ENCODE peak calls at places on chromosomes 3 and 15, in seven cellular contexts. S is GM12892, F is HepG2, K is H1, D is SK-N-SH, R is K562, U is GM12878. G is an unnamed sample.

GRCh38 chr3:112333386-112334334 is 704 bp downstream of the CD200 start:
- DNase-seq in S (no peak), F (no peak), K (peak; percentile 81), D (peak; percentile 55), R (no peak), U (no peak), G (no peak)

GRCh38 chr3:41198950-41199865 is at the start of gene CTNNB1:
- DNase-seq in S (peak; percentile 47), F (peak; percentile 71), K (peak; percentile 93), D (peak; percentile 90), R (peak; percentile 84), U (peak; percentile 50), G (peak; percentile 49)

GRCh38 chr3:189652042-189652441 is 20.9 kb downstream of the TP63 start:
- DNase-seq in S (no peak), F (peak; percentile 4), K (peak; percentile 86), D (peak; percentile 0), R (no peak), U (no peak), G (no peak)

GRCh38 chr3:149620291-149621020 is 37.4 kb downstream of the WWTR1 start:
- DNase-seq in S (no peak), F (no peak), K (no peak), D (no peak), R (no peak), U (no peak), G (no peak)

GRCh38 chr15:38459480-38459879 is 5.6 kb downstream of the FAM98B start:
- DNase-seq in S (no peak), F (no peak), K (no peak), D (no peak), R (no peak), U (no peak), G (no peak)

GRCh38 chr15:72487070-72487797 is 13.1 kb downstream of the ARIH1 start:
- DNase-seq in S (no peak), F (no peak), K (no peak), D (no peak), R (no peak), U (no peak), G (no peak)

GRCh38 chr15:34039506-34040123 is 611 bp upstream of the AVEN start:
- DNase-seq in S (no peak), F (no peak), K (no peak), D (peak; percentile 22), R (no peak), U (peak; percentile 25), G (no peak)

GRCh38 chr3:115623414-115623868 is at the start of gene GAP43:
- DNase-seq in S (no peak), F (peak; percentile 3), K (peak; percentile 55), D (peak; percentile 51), R (no peak), U (no peak), G (no peak)

GRCh38 chr15:43509002-43509922 is 8.1 kb upstream of the MAP1A start:
- DNase-seq in S (no peak), F (peak; percentile 20), K (no peak), D (peak; percentile 47), R (no peak), U (no peak), G (no peak)

GRCh38 chr3:138282836-138283235 is 46.8 kb downstream of the NME9 start:
- DNase-seq in S (no peak), F (no peak), K (no peak), D (no peak), R (no peak), U (no peak), G (no peak)

GRCh38 chr3:14791343-14791945 is 27.3 kb upstream of the FGD5 start:
- DNase-seq in S (peak; percentile 52), F (peak; percentile 46), K (peak; percentile 89), D (peak; percentile 85), R (peak; percentile 80), U (no peak), G (peak; percentile 65)

GRCh38 chr3:187291001-187291511 is 481 bp downstream of the MASP1 start:
- DNase-seq in S (no peak), F (no peak), K (peak; percentile 60), D (no peak), R (no peak), U (no peak), G (no peak)

GRCh38 chr15:89783111-89783860 is 7.2 kb downstream of the MESP2 start:
- DNase-seq in S (no peak), F (no peak), K (no peak), D (peak; percentile 38), R (peak; percentile 44), U (no peak), G (no peak)

GRCh38 chr3:172040976-172041963 is 1.9 kb downstream of the FNDC3B start:
- DNase-seq in S (no peak), F (no peak), K (no peak), D (peak; percentile 50), R (no peak), U (no peak), G (no peak)

GRCh38 chr15:67937153-67937761 is 97.4 kb upstream of the RNU6-1 start:
- DNase-seq in S (no peak), F (no peak), K (peak; percentile 45), D (no peak), R (no peak), U (no peak), G (no peak)

GRCh38 chr15:75508741-75509532 is 57.4 kb upstream of the SIN3A start:
- DNase-seq in S (no peak), F (peak; percentile 23), K (no peak), D (peak; percentile 40), R (peak; percentile 26), U (no peak), G (no peak)

GRCh38 chr3:184593201-184593922 is 31.8 kb downstream of the EPHB3 start:
- DNase-seq in S (no peak), F (no peak), K (no peak), D (peak; percentile 44), R (no peak), U (no peak), G (no peak)

GRCh38 chr15:37106490-37107001 is 6.2 kb upstream of the MEIS2 start:
- DNase-seq in S (no peak), F (no peak), K (peak; percentile 72), D (no peak), R (no peak), U (no peak), G (no peak)

GRCh38 chr15:74897300-74897701 is 7.5 kb downstream of the MPI start:
- DNase-seq in S (no peak), F (no peak), K (no peak), D (no peak), R (no peak), U (no peak), G (no peak)

GRCh38 chr3:68088216-68088615 is 433.8 kb upstream of the SUCLG2 start:
- DNase-seq in S (no peak), F (no peak), K (no peak), D (no peak), R (no peak), U (no peak), G (no peak)

DNA sequence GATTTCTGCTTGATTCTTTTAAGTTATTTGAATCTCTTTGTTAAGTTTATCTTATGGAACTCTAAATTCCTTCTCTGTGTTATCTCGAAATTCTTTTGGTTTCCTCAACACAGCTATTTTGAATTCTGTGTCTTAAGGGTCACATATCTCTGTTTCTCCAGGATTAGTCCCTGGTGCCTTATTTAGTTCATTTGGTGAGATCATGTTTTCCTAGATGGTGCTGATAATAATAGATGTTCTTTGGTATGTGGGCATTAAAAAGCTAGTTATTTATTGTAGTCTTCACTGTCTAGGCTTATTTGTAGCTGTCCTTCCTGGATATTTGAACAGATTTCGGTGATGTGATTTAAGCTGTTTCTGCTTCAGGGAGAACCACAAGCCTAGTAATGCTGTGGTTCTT is 615.6 kb upstream of the NECTIN3 start:
- DNase-seq in S (no peak), F (no peak), K (no peak), D (no peak), R (no peak), U (no peak), G (no peak)
- TF ChIP-seq TAF1 in S (no peak), F (no peak), K (no peak), D (no peak), R (no peak), U (no peak), G (no peak)

DNA sequence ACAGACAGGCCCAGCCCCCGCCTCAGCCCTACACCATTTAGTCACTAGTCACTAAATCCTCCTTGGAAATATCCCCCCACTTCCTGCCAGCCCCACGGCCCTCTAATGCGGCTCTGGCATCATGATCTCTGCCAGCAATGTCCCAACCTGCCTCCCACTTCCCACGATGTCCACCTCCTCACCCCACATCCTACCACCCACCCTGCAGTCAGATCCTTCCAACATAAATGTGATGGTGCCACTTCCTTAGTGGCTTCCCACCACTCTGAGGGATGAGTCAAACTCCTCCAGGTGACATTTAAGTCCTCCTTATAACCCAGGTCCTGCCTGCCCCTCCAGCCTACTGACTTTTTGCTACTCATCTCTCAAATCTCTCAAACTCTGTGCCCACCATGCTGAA is 167.5 kb downstream of the SHQ1 start:
- DNase-seq in S (no peak), F (no peak), K (no peak), D (no peak), R (no peak), U (no peak), G (no peak)
- TF ChIP-seq POLR2AphosphoS5 in S (no peak), F (no peak), K (no peak), D (no peak), R (no peak), U (no peak), G (no peak)

DNA sequence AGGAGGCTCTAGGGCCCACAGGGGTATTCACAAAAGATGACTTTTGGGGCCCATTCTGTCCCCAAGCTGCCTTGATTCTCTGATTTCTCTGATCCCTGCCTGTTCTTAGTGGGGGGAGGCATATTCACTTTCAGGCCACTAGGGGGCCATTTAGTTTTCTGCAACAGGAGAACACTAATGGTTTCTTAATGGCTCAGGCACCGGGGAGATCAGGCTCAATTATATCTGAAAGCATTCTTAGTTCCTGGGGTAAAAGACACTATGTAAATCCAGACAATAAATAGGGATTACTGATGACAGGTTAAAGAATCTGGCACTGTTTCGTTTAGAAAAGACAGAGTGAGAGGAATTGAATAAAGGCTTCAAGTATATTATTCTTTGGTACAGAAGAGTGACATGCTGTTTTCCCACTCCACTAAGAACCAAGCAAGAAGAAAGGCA is 2.5 kb upstream of the INAFM2 start:
- DNase-seq in S (no peak), F (peak; percentile 66), K (no peak), D (peak; percentile 78), R (peak; percentile 68), U (no peak), G (no peak)
- TF ChIP-seq TAF1 in S (no peak), F (no peak), K (no peak), D (no peak), R (no peak), U (no peak), G (no peak)

GRCh38 chr3:128381609-128382008 is 85.1 kb downstream of the DNAJB8 start:
- DNase-seq in S (no peak), F (no peak), K (no peak), D (no peak), R (no peak), U (no peak), G (no peak)

GRCh38 chr3:128388932-128389331 is 77.8 kb downstream of the DNAJB8 start:
- DNase-seq in S (no peak), F (no peak), K (no peak), D (no peak), R (no peak), U (no peak), G (no peak)

GRCh38 chr3:128382221-128382807 is 84.4 kb downstream of the DNAJB8 start:
- DNase-seq in S (no peak), F (no peak), K (no peak), D (no peak), R (no peak), U (no peak), G (no peak)

GRCh38 chr3:128383316-128384235 is 83.1 kb downstream of the DNAJB8 start:
- DNase-seq in S (no peak), F (peak; percentile 37), K (no peak), D (peak; percentile 91), R (peak; percentile 83), U (no peak), G (no peak)

GRCh38 chr3:128385080-128385832 is 81.4 kb downstream of the DNAJB8 start:
- DNase-seq in S (no peak), F (peak; percentile 75), K (no peak), D (no peak), R (no peak), U (no peak), G (no peak)
- TF ChIP-seq POLR2AphosphoS5 in S (no peak), F (no peak), K (no peak), D (no peak), R (no peak), U (no peak), G (no peak)

G was measured in GM12891.